ENCODE peak calls at places on chromosome 4, in seven cellular contexts. U is K562, P is HCT116, C is HepG2, E is SK-N-SH, Y is H1, I is GM12878. S is an unnamed sample.
A peak's percentile ranks its signal among the peaks of the same experiment; 100 is the strongest.

GRCh38 chr4:38686682-38687081 is 22.7 kb downstream of the KLF3 start:
- DNase-seq in E (peak; percentile 78), P (no peak), Y (no peak), I (no peak), U (no peak), C (no peak), S (no peak)

GRCh38 chr4:189912170-189912569 is 28.5 kb upstream of the FRG1 start:
- DNase-seq in Y (no peak), C (no peak), I (no peak), P (no peak), E (no peak), U (no peak), S (no peak)

GRCh38 chr4:101356928-101357327 is 9.6 kb upstream of the PPP3CA start:
- DNase-seq in E (peak; percentile 8), U (no peak), Y (no peak), P (peak; percentile 73), I (no peak), C (peak; percentile 67), S (no peak)

GRCh38 chr4:26334366-26334765 is 13.6 kb downstream of the RBPJ start:
- DNase-seq in U (no peak), E (no peak), P (no peak), I (no peak), C (no peak), Y (no peak), S (no peak)

GRCh38 chr4:22502895-22503814 is 12.7 kb downstream of the ADGRA3 start:
- DNase-seq in U (no peak), E (no peak), Y (no peak), C (no peak), P (no peak), I (no peak), S (no peak)

GRCh38 chr4:86892639-86892965 is 380 bp upstream of the C4orf36 start:
- DNase-seq in P (no peak), C (no peak), U (no peak), I (no peak), E (no peak), Y (no peak), S (no peak)

GRCh38 chr4:147543039-147543438 is 62.1 kb downstream of the EDNRA start:
- DNase-seq in I (no peak), E (no peak), C (no peak), Y (no peak), P (no peak), U (no peak), S (no peak)

GRCh38 chr4:158376441-158376840 is 145.2 kb upstream of the RXFP1 start:
- DNase-seq in E (no peak), I (no peak), P (no peak), Y (no peak), U (no peak), C (no peak), S (no peak)

GRCh38 chr4:103904126-103904525 is 184.3 kb upstream of the TACR3 start:
- DNase-seq in C (no peak), Y (no peak), U (no peak), E (no peak), P (no peak), I (no peak), S (no peak)

GRCh38 chr4:44421330-44421729 is 27.3 kb downstream of the KCTD8 start:
- DNase-seq in U (no peak), Y (no peak), P (no peak), E (no peak), I (no peak), C (no peak), S (no peak)

GRCh38 chr4:169032883-169033645 is 23.0 kb upstream of the CBR4 start:
- DNase-seq in U (no peak), E (no peak), Y (no peak), P (no peak), I (no peak), C (no peak), S (no peak)

GRCh38 chr4:72031868-72032619 is at the start of gene NPFFR2:
- DNase-seq in C (no peak), Y (peak; percentile 46), I (no peak), U (peak; percentile 7), E (peak; percentile 62), P (no peak), S (no peak)

GRCh38 chr4:76570141-76570989 is 135.3 kb downstream of the SHROOM3 start:
- DNase-seq in C (peak; percentile 90), U (no peak), E (no peak), P (no peak), Y (no peak), I (no peak), S (peak; percentile 78)

GRCh38 chr4:10599574-10599973 is 85.0 kb downstream of the CLNK start:
- DNase-seq in I (no peak), C (no peak), E (no peak), P (no peak), Y (no peak), U (no peak), S (no peak)

GRCh38 chr4:89482248-89482647 is 174.6 kb upstream of the GPRIN3 start:
- DNase-seq in E (peak; percentile 61), P (peak; percentile 68), U (peak; percentile 29), I (no peak), C (peak; percentile 35), Y (no peak), S (peak; percentile 13)

GRCh38 chr4:86453044-86453501 is 93.2 kb upstream of the MAPK10 start:
- DNase-seq in E (no peak), C (no peak), Y (no peak), I (no peak), U (no peak), P (no peak), S (peak; percentile 63)

GRCh38 chr4:26060286-26060685 is 146.3 kb downstream of the SMIM20 start:
- DNase-seq in C (no peak), Y (no peak), E (no peak), U (no peak), P (no peak), I (no peak), S (no peak)

DNA sequence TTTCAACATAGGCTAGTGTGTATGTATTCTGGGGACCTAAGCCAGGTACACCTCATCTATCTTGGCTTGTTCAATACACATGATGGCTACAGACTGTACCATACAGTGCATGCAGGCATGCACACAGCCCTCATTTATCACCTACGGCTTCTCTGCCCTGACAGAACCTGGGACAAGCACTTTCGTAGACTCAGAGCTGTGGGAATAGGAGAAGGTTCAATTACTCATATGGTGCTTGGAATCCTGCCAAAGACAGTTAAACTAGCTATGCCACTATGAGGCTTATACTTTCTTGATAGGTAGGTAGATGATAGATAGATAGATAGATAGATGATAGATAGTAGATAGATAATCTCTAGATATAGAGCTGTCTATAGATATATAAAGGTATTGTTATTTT is 457.2 kb downstream of the GALNTL6 start:
- DNase-seq in P (no peak), I (no peak), U (no peak), Y (no peak), E (no peak), C (no peak), S (no peak)
- TF ChIP-seq JUND in P (no peak), I (no peak), U (no peak), Y (no peak), E (no peak), C (no peak), S (no peak)

DNA sequence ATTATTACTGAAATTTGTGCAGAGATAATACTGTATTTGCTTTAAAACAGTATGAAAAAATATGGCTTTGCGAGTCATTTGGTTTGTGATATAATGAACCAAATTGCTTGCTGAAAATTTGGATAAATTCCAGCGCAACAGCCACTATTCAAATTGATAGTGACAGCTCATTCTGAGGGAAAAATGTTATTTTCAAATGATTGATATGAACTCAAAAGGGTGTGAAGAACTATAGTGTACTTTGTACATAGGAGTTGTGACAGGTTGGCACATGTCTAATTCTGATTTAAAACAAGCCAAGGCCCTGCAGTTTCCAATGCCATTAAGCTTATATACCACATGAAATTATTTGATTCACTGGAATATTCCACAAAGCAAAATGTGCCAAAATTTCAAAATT is 1628.9 kb upstream of the AGA start:
- DNase-seq in C (no peak), I (no peak), P (no peak), E (no peak), Y (no peak), U (no peak), S (no peak)
- TF ChIP-seq JUND in C (no peak), I (no peak), P (no peak), E (no peak), Y (no peak), U (no peak), S (no peak)

GRCh38 chr4:140090215-140090731 is 63.7 kb downstream of the MAML3 start:
- DNase-seq in E (no peak), I (no peak), P (no peak), U (no peak), C (peak; percentile 16), Y (no peak), S (no peak)
- TF ChIP-seq JUND in E (no peak), I (no peak), P (peak; percentile 28), U (no peak), C (no peak), Y (no peak), S (no peak)

DNA sequence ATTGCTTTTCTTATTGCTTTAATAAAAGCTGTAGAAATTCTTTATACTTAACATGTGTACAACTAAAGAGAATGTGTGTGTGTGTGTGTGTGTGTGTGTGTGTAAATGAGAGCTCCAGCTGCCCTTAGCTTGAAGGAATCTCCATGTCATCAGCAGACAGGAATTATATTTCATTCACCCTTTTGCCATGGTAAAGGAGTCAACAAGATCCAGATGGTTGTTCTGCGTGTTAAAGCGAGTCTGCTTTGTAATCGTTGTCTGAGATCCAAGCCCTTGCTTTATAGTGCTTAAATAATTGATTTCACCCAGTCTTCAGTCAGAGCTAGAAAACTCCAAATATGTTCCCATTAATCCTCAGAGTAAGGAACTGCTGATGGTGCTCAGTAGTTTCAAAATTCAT is 285.5 kb downstream of the PDGFC start:
- DNase-seq in P (no peak), C (no peak), U (no peak), E (peak; percentile 13), Y (no peak), I (no peak), S (no peak)
- TF ChIP-seq JUND in P (no peak), C (no peak), U (no peak), E (peak; percentile 31), Y (no peak), I (no peak), S (no peak)

DNA sequence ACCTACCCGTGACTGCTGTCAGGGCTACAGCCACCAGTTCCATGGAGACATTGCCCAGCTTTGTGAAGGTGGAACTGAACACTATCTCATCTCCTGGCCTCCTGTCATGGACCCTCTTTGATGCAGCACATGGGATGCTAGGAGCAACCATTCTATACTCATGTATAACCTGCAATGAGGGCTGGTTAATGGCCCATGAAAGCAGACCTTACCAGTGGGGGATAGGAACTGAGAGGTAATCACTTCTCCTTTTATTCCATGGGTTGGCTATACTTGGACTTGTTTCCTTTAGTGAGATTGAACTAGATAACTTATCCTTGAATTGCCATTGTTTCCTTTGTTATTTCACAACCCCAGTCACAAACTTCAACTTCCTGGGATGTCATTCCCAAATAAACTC is 310.6 kb downstream of the BMPR1B start:
- DNase-seq in Y (no peak), P (no peak), E (no peak), U (no peak), I (no peak), C (no peak), S (no peak)
- TF ChIP-seq JUND in Y (no peak), P (no peak), E (no peak), U (no peak), I (no peak), C (no peak), S (no peak)